ENCODE peak calls at places on chromosomes 11 and 22, in four cellular contexts. N is transverse colon, C is heart left ventricle, L is body of pancreas. V is an unnamed sample.

GRCh38 chr11:15670520-15671070 is 555.9 kb downstream of the INSC start:
- DNase-seq in N (no peak), L (no peak), C (no peak), V (no peak)

GRCh38 chr11:1877211-1878133 is 14.2 kb downstream of the PRR33 start:
- DNase-seq in L (peak; percentile 50), N (peak; percentile 51), C (peak; percentile 84), V (no peak)

GRCh38 chr22:27850000-27850465 is 48.5 kb upstream of the MN1 start:
- DNase-seq in N (no peak), L (no peak), C (no peak), V (no peak)

GRCh38 chr11:100561325-100561724 is 125.8 kb upstream of the ARHGAP42 start:
- DNase-seq in N (no peak), L (no peak), C (no peak), V (no peak)

GRCh38 chr11:12526789-12527188 is 147.4 kb upstream of the TEAD1 start:
- DNase-seq in L (no peak), N (no peak), C (no peak), V (no peak)

GRCh38 chr11:47611240-47611863 is 17.1 kb upstream of the C1QTNF4 start:
- DNase-seq in C (no peak), N (no peak), L (no peak), V (no peak)

GRCh38 chr22:29266564-29267461 is 968 bp downstream of the RHBDD3 start:
- DNase-seq in L (no peak), C (no peak), N (no peak), V (no peak)

GRCh38 chr11:102375720-102376399 is 28.8 kb downstream of the BIRC2 start:
- DNase-seq in L (no peak), C (no peak), N (no peak), V (no peak)

GRCh38 chr11:119340335-119341221 is at the start of gene C1QTNF5:
- DNase-seq in L (peak; percentile 78), C (peak; percentile 92), N (peak; percentile 70), V (peak; percentile 84)

GRCh38 chr11:129945377-129945776 is 50.0 kb upstream of the NFRKB start:
- DNase-seq in L (no peak), C (no peak), N (no peak), V (no peak)
- H3K36me3 ChIP-seq in L (no peaks in the 10 kb centered on the region), C (no peaks in the 10 kb centered on the region), N (no peaks in the 10 kb centered on the region), V (no peaks in the 10 kb centered on the region)

GRCh38 chr11:75719639-75720239 is 2.1 kb downstream of the MOGAT2 start:
- DNase-seq in N (peak; percentile 70), C (no peak), L (no peak), V (no peak)

GRCh38 chr11:75720639-75721038 is 3.0 kb downstream of the MOGAT2 start:
- DNase-seq in C (no peak), N (no peak), L (no peak), V (no peak)

GRCh38 chr11:75717608-75718403 is at the start of gene MOGAT2:
- DNase-seq in N (peak; percentile 84), L (no peak), C (peak; percentile 55), V (peak; percentile 25)

GRCh38 chr11:75718406-75719088 is 909 bp downstream of the MOGAT2 start:
- DNase-seq in L (no peak), N (no peak), C (no peak), V (no peak)

GRCh38 chr11:75719089-75719638 is 1.5 kb downstream of the MOGAT2 start:
- DNase-seq in L (no peak), N (peak; percentile 38), C (no peak), V (no peak)
- TF ChIP-seq POLR2A in L (no peak), N (no peak), C (no peak), V (no peak)

GRCh38 chr22:36375071-36375980 is 12.4 kb downstream of the MYH9 start:
- DNase-seq in C (peak; percentile 35), N (no peak), L (no peak), V (no peak)
- H3K36me3 ChIP-seq in C (no peaks in the 10 kb centered on the region), N (no peaks in the 10 kb centered on the region), L (no peaks in the 10 kb centered on the region), V (no peaks in the 10 kb centered on the region)

DNA sequence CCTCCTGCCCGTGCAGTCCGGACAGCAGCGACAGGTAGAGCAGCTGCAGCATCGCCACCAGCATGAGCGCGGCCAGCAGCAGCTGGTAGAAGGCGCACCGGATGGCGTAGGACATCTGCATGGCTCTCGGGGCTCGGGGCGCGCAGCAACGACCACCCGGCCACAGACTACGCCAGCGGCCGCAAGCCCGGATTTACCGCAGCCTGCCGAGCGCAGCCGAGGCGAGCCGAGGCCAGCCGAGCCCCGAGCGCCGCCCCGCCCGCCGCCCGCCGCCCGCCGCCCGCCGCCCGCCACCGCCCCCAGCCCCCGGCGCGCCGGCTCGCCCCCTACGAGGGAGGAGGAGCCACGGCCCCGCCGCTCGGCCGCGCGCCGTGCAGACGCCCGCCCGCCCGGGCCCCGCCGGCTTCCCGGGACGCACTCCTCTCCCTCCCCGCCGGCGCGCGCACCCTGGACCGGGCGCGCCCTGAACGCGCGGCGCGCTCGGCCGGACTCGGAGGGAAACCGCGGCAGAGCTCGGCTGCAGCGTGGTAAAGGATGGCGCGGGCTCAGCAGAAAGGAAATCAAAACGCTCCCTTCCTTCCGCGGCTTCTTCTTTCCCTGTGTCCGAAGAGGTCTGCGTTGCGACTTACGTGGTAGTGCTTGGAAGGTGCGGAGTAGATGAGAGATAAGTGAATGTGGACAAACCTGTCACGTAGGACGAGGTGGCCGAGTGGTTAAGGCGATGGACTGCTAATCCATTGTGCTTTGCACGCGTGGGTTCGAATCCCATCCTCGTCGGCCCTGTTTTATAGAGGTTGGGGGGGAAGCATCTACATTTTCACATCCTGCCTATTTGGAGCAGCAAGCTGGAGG is at the start of gene B4GAT1:
- DNase-seq in N (peak; percentile 89), C (peak; percentile 82), L (peak; percentile 93), V (peak; percentile 91)
- TF ChIP-seq POLR2A in N (peak; percentile 66), C (no peak), L (no peak), V (no peak)

GRCh38 chr11:76735218-76735480 is 48.0 kb upstream of the TSKU start:
- DNase-seq in L (no peak), C (no peak), N (no peak), V (no peak)
- H3K36me3 ChIP-seq in L (no peaks in the 10 kb centered on the region), C (no peaks in the 10 kb centered on the region), N (no peaks in the 10 kb centered on the region), V (no peaks in the 10 kb centered on the region)

GRCh38 chr11:6378695-6378989 is 11.6 kb upstream of the SMPD1 start:
- DNase-seq in L (no peak), C (no peak), N (no peak), V (no peak)

GRCh38 chr11:6377902-6378694 is 12.2 kb upstream of the SMPD1 start:
- DNase-seq in C (no peak), N (no peak), L (no peak), V (no peak)
- TF ChIP-seq POLR2A in C (no peak), N (no peak), L (no peak), V (no peak)